ENCODE peak calls at places on chromosomes 11 and 22, in four cellular contexts. One of them, this sample, is unnamed.

GRCh38 chr22:40451230-40451629 is 80.8 kb downstream of the SGSM3 start:
- DNase-seq in IMR-90: no peak
- DNase-seq in mesenchymal stem cell: no peak
- DNase-seq in SK-N-SH: no peak
- DNase-seq in this sample: no peak

GRCh38 chr11:70900540-70900939 is 351.8 kb downstream of the SHANK2 start:
- DNase-seq in IMR-90: no peak
- DNase-seq in mesenchymal stem cell: no peak
- DNase-seq in SK-N-SH: no peak
- DNase-seq in this sample: no peak

GRCh38 chr11:11414996-11415395 is 61.9 kb upstream of the CSNK2A3 start:
- DNase-seq in IMR-90: no peak
- DNase-seq in mesenchymal stem cell: no peak
- DNase-seq in SK-N-SH: no peak
- DNase-seq in this sample: no peak

GRCh38 chr11:3971756-3972404 is 116.4 kb downstream of the STIM1 start:
- DNase-seq in IMR-90: peak
- DNase-seq in mesenchymal stem cell: peak
- DNase-seq in SK-N-SH: no peak
- DNase-seq in this sample: peak

GRCh38 chr11:131867457-131868257 is 497.2 kb downstream of the NTM start:
- DNase-seq in IMR-90: peak
- DNase-seq in mesenchymal stem cell: peak
- DNase-seq in SK-N-SH: peak
- DNase-seq in this sample: peak

GRCh38 chr11:102252339-102252891 is 64.9 kb upstream of the BIRC3 start:
- DNase-seq in IMR-90: peak
- DNase-seq in mesenchymal stem cell: no peak
- DNase-seq in SK-N-SH: no peak
- DNase-seq in this sample: no peak

GRCh38 chr11:87722756-87723599 is 452.3 kb downstream of the RAB38 start:
- DNase-seq in IMR-90: peak
- DNase-seq in mesenchymal stem cell: no peak
- DNase-seq in SK-N-SH: peak
- DNase-seq in this sample: peak

GRCh38 chr11:12042215-12042676 is 33.8 kb upstream of the DKK3 start:
- DNase-seq in IMR-90: peak
- DNase-seq in mesenchymal stem cell: peak
- DNase-seq in SK-N-SH: no peak
- DNase-seq in this sample: no peak

GRCh38 chr11:35017528-35018342 is 101.3 kb downstream of the PDHX start:
- DNase-seq in IMR-90: peak
- DNase-seq in mesenchymal stem cell: no peak
- DNase-seq in SK-N-SH: no peak
- DNase-seq in this sample: no peak

GRCh38 chr11:121592708-121593107 is 139.9 kb upstream of the SORL1-AS1 start:
- DNase-seq in IMR-90: peak
- DNase-seq in mesenchymal stem cell: peak
- DNase-seq in SK-N-SH: no peak
- DNase-seq in this sample: no peak

GRCh38 chr11:92859290-92859689 is 110.2 kb upstream of the MTNR1B start:
- DNase-seq in IMR-90: no peak
- DNase-seq in mesenchymal stem cell: no peak
- DNase-seq in SK-N-SH: no peak
- DNase-seq in this sample: no peak

GRCh38 chr11:111730031-111730430 is 36.2 kb downstream of the PPP2R1B start:
- DNase-seq in IMR-90: no peak
- DNase-seq in mesenchymal stem cell: peak
- DNase-seq in SK-N-SH: no peak
- DNase-seq in this sample: no peak

GRCh38 chr22:21632237-21632895 is at the start of gene CCDC116:
- DNase-seq in IMR-90: no peak
- DNase-seq in mesenchymal stem cell: no peak
- DNase-seq in SK-N-SH: peak
- DNase-seq in this sample: peak

GRCh38 chr22:27416553-27417427 is 384.8 kb downstream of the MN1 start:
- DNase-seq in IMR-90: peak
- DNase-seq in mesenchymal stem cell: peak
- DNase-seq in SK-N-SH: peak
- DNase-seq in this sample: no peak

GRCh38 chr11:27124514-27125264 is 84.1 kb downstream of the BBOX1 start:
- DNase-seq in IMR-90: peak
- DNase-seq in mesenchymal stem cell: peak
- DNase-seq in SK-N-SH: no peak
- DNase-seq in this sample: peak

GRCh38 chr22:23225724-23226496 is 45.6 kb downstream of the BCR start:
- DNase-seq in IMR-90: no peak
- DNase-seq in mesenchymal stem cell: no peak
- DNase-seq in SK-N-SH: no peak
- DNase-seq in this sample: no peak

GRCh38 chr22:20750461-20751184 is 23.3 kb upstream of the SERPIND1 start:
- DNase-seq in IMR-90: peak
- DNase-seq in mesenchymal stem cell: peak
- DNase-seq in SK-N-SH: no peak
- DNase-seq in this sample: no peak

GRCh38 chr11:18650859-18651557 is 16.9 kb upstream of the SPTY2D1 start:
- DNase-seq in IMR-90: peak
- DNase-seq in mesenchymal stem cell: peak
- DNase-seq in SK-N-SH: peak
- DNase-seq in this sample: peak

GRCh38 chr11:47905358-47906059 is 57.4 kb upstream of the NUP160 start:
- DNase-seq in IMR-90: peak
- DNase-seq in mesenchymal stem cell: peak
- DNase-seq in SK-N-SH: no peak
- DNase-seq in this sample: no peak

GRCh38 chr22:19360862-19361261 is 69.3 kb upstream of the CLTCL1 start:
- DNase-seq in IMR-90: no peak
- DNase-seq in mesenchymal stem cell: no peak
- DNase-seq in SK-N-SH: no peak
- DNase-seq in this sample: no peak

GRCh38 chr11:123173040-123173855 is 21.8 kb downstream of the CLMP start:
- DNase-seq in IMR-90: peak
- DNase-seq in mesenchymal stem cell: peak
- DNase-seq in SK-N-SH: no peak
- DNase-seq in this sample: no peak

GRCh38 chr11:118924591-118925585 is 838 bp downstream of the BCL9L start:
- DNase-seq in IMR-90: peak
- DNase-seq in mesenchymal stem cell: peak
- DNase-seq in SK-N-SH: peak
- DNase-seq in this sample: peak

GRCh38 chr22:20131593-20131855 is at the start of gene ZDHHC8:
- DNase-seq in IMR-90: no peak
- DNase-seq in mesenchymal stem cell: no peak
- DNase-seq in SK-N-SH: no peak
- DNase-seq in this sample: peak

GRCh38 chr11:45450189-45450588 is 164.0 kb upstream of the SYT13 start:
- DNase-seq in IMR-90: peak
- DNase-seq in mesenchymal stem cell: no peak
- DNase-seq in SK-N-SH: no peak
- DNase-seq in this sample: no peak

GRCh38 chr11:2834893-2835767 is 50.4 kb downstream of the CDKN1C start:
- DNase-seq in IMR-90: peak
- DNase-seq in mesenchymal stem cell: peak
- DNase-seq in SK-N-SH: no peak
- DNase-seq in this sample: no peak

GRCh38 chr11:73186886-73187285 is 31.2 kb upstream of the P2RY2 start:
- DNase-seq in IMR-90: no peak
- DNase-seq in mesenchymal stem cell: no peak
- DNase-seq in SK-N-SH: no peak
- DNase-seq in this sample: no peak

GRCh38 chr11:73182824-73183321 is 35.2 kb upstream of the P2RY2 start:
- DNase-seq in IMR-90: no peak
- DNase-seq in mesenchymal stem cell: no peak
- DNase-seq in SK-N-SH: no peak
- DNase-seq in this sample: no peak

GRCh38 chr11:73185680-73186293 is 32.3 kb upstream of the P2RY2 start:
- DNase-seq in IMR-90: peak
- DNase-seq in mesenchymal stem cell: peak
- DNase-seq in SK-N-SH: no peak
- DNase-seq in this sample: no peak

GRCh38 chr11:73186294-73186850 is 31.7 kb upstream of the P2RY2 start:
- DNase-seq in IMR-90: no peak
- DNase-seq in mesenchymal stem cell: no peak
- DNase-seq in SK-N-SH: no peak
- DNase-seq in this sample: no peak

DNA sequence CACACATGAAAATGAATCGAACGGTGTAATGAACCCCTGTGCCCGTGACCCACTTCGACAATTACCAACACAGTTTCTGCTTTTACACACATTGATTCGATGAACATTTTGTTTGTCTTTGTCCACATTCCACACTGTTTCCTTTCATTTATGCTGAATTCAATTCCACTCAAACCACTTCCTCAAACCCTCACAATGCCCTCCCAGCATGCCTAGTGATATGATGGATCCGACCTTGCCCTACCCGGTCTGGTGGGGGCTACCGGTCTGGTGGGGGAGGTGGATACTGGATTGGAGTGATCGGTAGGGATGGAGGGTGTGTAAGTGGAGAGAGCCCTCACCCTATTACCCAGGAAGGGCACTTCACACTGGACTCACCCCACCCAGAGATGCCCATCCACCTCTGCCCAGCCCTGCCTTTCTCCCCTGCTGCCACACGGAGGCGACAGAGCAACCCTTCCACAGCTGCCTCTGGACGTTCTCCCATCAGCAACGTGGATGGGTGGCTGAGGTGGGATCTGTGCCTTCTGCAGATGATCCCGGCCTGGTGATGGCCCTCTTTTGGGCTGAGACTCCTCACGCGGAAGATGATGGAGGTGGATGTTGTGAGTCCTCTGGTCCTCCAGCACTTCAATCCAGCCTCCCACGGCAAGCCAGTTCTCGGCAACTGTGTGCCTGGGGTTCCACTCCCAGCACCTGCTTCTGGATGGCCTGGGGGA is 33.0 kb upstream of the P2RY2 start:
- DNase-seq in IMR-90: peak
- DNase-seq in mesenchymal stem cell: peak
- DNase-seq in SK-N-SH: peak
- DNase-seq in this sample: peak
- H3K27ac ChIP-seq in IMR-90: no peak
- H3K27ac ChIP-seq in mesenchymal stem cell: no peak
- H3K27ac ChIP-seq in SK-N-SH: no peak
- H3K27ac ChIP-seq in this sample: no peak

GRCh38 chr22:37166675-37167066 is 17.0 kb upstream of the IL2RB start:
- DNase-seq in IMR-90: peak
- DNase-seq in mesenchymal stem cell: peak
- DNase-seq in SK-N-SH: peak
- DNase-seq in this sample: peak
- H3K9ac ChIP-seq in IMR-90: no peak
- H3K9ac ChIP-seq in mesenchymal stem cell: peak
- H3K9ac ChIP-seq in SK-N-SH: no peak
- H3K9ac ChIP-seq in this sample: no peak

GRCh38 chr22:50505776-50506610 is 1.5 kb downstream of the LMF2 start:
- DNase-seq in IMR-90: no peak
- DNase-seq in mesenchymal stem cell: no peak
- DNase-seq in SK-N-SH: no peak
- DNase-seq in this sample: no peak
- H3K27ac ChIP-seq in IMR-90: no peak
- H3K27ac ChIP-seq in mesenchymal stem cell: no peak
- H3K27ac ChIP-seq in SK-N-SH: no peak
- H3K27ac ChIP-seq in this sample: no peak

GRCh38 chr22:42368379-42369249 is 63.6 kb downstream of the NFAM1 start:
- DNase-seq in IMR-90: no peak
- DNase-seq in mesenchymal stem cell: no peak
- DNase-seq in SK-N-SH: no peak
- DNase-seq in this sample: no peak

GRCh38 chr22:42365942-42366660 is 66.1 kb downstream of the NFAM1 start:
- DNase-seq in IMR-90: no peak
- DNase-seq in mesenchymal stem cell: no peak
- DNase-seq in SK-N-SH: no peak
- DNase-seq in this sample: no peak

GRCh38 chr22:42366815-42367581 is 65.2 kb downstream of the NFAM1 start:
- DNase-seq in IMR-90: no peak
- DNase-seq in mesenchymal stem cell: no peak
- DNase-seq in SK-N-SH: no peak
- DNase-seq in this sample: no peak

GRCh38 chr22:42369250-42370041 is 62.8 kb downstream of the NFAM1 start:
- DNase-seq in IMR-90: peak
- DNase-seq in mesenchymal stem cell: peak
- DNase-seq in SK-N-SH: peak
- DNase-seq in this sample: peak

GRCh38 chr22:42367980-42368378 is 64.2 kb downstream of the NFAM1 start:
- DNase-seq in IMR-90: no peak
- DNase-seq in mesenchymal stem cell: no peak
- DNase-seq in SK-N-SH: no peak
- DNase-seq in this sample: no peak
- H3K9ac ChIP-seq in IMR-90: no peak
- H3K9ac ChIP-seq in mesenchymal stem cell: no peak
- H3K9ac ChIP-seq in SK-N-SH: no peak
- H3K9ac ChIP-seq in this sample: no peak

DNA sequence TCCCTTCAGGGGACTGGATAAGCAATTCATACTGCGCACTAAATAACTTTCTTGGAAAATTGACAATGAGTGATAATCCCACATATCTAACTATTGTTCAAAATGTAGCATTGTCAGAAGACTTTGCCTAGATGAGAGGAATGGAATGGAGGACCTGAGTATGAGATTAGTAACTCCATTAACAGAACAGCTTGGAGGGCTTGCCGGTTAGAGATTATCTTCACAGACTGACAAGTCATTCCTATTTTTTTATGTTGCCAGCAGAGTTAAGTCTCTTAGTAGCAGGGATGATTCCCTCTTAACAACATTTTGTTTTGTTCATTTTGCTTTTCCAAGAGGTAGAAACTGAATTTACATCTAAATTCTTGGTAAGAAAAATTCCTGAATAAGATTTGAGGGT is 7.1 kb upstream of the BACE1-AS start:
- DNase-seq in IMR-90: no peak
- DNase-seq in mesenchymal stem cell: no peak
- DNase-seq in SK-N-SH: no peak
- DNase-seq in this sample: no peak
- H3K27ac ChIP-seq in IMR-90: no peak
- H3K27ac ChIP-seq in mesenchymal stem cell: no peak
- H3K27ac ChIP-seq in SK-N-SH: no peak
- H3K27ac ChIP-seq in this sample: no peak

GRCh38 chr11:64919627-64920026 is 2.6 kb upstream of the ATG2A start:
- DNase-seq in IMR-90: no peak
- DNase-seq in mesenchymal stem cell: no peak
- DNase-seq in SK-N-SH: no peak
- DNase-seq in this sample: no peak
- H3K9ac ChIP-seq in IMR-90: no peak
- H3K9ac ChIP-seq in mesenchymal stem cell: no peak
- H3K9ac ChIP-seq in SK-N-SH: no peak
- H3K9ac ChIP-seq in this sample: no peak

This sample was measured in Karpas-422.